ENCODE peak calls at places on chromosomes 12 and 14, in eight cellular contexts. E is ovary; N is CD8-positive, alpha-beta T cell; D is body of pancreas; Z is fibroblast of lung; L is A549; F is cardiac muscle cell; V is HepG2. A is an unnamed sample.
A peak's percentile ranks its signal among the peaks of the same experiment; 100 is the strongest.

GRCh38 chr14:70073924-70074566 is 114.7 kb downstream of the SLC8A3 start:
- DNase-seq in Z (peak; percentile 70), N (no peak), E (no peak), F (peak; percentile 79), L (peak; percentile 85), D (peak; percentile 79), V (peak; percentile 87), A (no peak)

GRCh38 chr14:65866422-65866821 is 453.9 kb downstream of the FUT8 start:
- DNase-seq in V (no peak), Z (no peak), E (no peak), D (no peak), L (no peak), N (no peak), F (no peak), A (no peak)

GRCh38 chr12:1494856-1495255 is 99.5 kb downstream of the FBXL14 start:
- DNase-seq in E (no peak), N (no peak), L (no peak), V (no peak), D (no peak), F (no peak), Z (no peak), A (no peak)

GRCh38 chr12:47900480-47901129 is 4.2 kb downstream of the VDR start:
- DNase-seq in D (peak; percentile 56), N (no peak), Z (no peak), F (no peak), V (peak; percentile 86), L (no peak), E (no peak), A (no peak)

GRCh38 chr12:81245458-81245857 is 167.6 kb downstream of the ACSS3 start:
- DNase-seq in Z (no peak), E (no peak), N (no peak), F (no peak), D (no peak), V (no peak), L (no peak), A (no peak)

GRCh38 chr14:98290596-98290995 is 981.4 kb downstream of the BCL11B start:
- DNase-seq in D (no peak), F (no peak), L (no peak), V (no peak), Z (no peak), N (no peak), E (no peak), A (no peak)

GRCh38 chr12:130707571-130707891 is 8.6 kb downstream of the RIMBP2 start:
- DNase-seq in L (no peak), Z (no peak), N (no peak), D (no peak), F (no peak), E (no peak), V (no peak), A (no peak)

GRCh38 chr14:64444984-64445845 is 20.1 kb upstream of the AKAP5 start:
- DNase-seq in V (no peak), L (no peak), N (no peak), D (no peak), E (peak; percentile 35), F (no peak), Z (peak; percentile 58), A (no peak)

GRCh38 chr14:84399296-84399910 is 1130.5 kb upstream of the FLRT2 start:
- DNase-seq in E (no peak), N (no peak), F (no peak), V (no peak), D (no peak), L (no peak), Z (no peak), A (no peak)

GRCh38 chr14:53368714-53369191 is 215.6 kb upstream of the DDHD1 start:
- DNase-seq in E (no peak), L (peak; percentile 5), F (no peak), Z (peak; percentile 93), D (no peak), V (no peak), N (no peak), A (no peak)

GRCh38 chr14:53365516-53366130 is 212.5 kb upstream of the DDHD1 start:
- DNase-seq in F (no peak), D (no peak), V (no peak), Z (peak; percentile 88), N (no peak), E (no peak), L (no peak), A (no peak)

DNA sequence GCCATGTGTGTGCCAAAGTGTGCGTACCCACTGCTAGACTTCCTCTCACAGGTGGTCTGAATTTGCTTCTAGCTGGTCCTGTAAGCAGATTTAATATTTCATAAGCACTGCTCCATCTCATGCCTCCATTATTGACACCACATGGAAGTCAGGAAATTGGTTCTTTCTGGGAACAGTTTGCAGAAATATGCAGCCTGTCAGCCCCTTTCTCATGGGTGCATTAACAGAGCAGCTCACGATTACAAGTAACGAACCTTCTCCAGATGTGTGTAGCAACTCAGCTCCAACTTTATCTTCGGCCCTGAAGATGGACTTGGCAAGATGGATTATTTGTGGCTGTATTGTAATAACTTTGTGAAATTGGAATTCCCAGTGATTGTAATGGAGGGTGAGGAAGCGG is 214.5 kb upstream of the DDHD1 start:
- DNase-seq in F (no peak), V (no peak), N (no peak), E (no peak), D (no peak), Z (peak; percentile 85), L (no peak), A (no peak)
- H3K27ac ChIP-seq in F (no peak overlapping the region), V (no peak overlapping the region), N (no peak overlapping the region), E (no peak overlapping the region), D (no peak overlapping the region), Z (peak overlapping the region; percentile 57), L (no peak overlapping the region), A (no peak overlapping the region)

GRCh38 chr14:52055215-52055614 is 13.6 kb downstream of the NID2 start:
- DNase-seq in D (no peak), Z (peak; percentile 64), F (no peak), E (no peak), N (no peak), L (no peak), V (no peak), A (no peak)

GRCh38 chr14:52059614-52060013 is 9.2 kb downstream of the NID2 start:
- DNase-seq in F (no peak), N (no peak), V (no peak), D (no peak), Z (no peak), E (no peak), L (no peak), A (no peak)

GRCh38 chr14:52061380-52061779 is 7.5 kb downstream of the NID2 start:
- DNase-seq in N (no peak), L (no peak), F (peak; percentile 73), Z (peak; percentile 51), V (no peak), D (no peak), E (no peak), A (no peak)

GRCh38 chr14:52060080-52060479 is 8.8 kb downstream of the NID2 start:
- DNase-seq in N (no peak), Z (peak; percentile 73), V (no peak), F (no peak), L (no peak), D (peak; percentile 40), E (no peak), A (no peak)

DNA sequence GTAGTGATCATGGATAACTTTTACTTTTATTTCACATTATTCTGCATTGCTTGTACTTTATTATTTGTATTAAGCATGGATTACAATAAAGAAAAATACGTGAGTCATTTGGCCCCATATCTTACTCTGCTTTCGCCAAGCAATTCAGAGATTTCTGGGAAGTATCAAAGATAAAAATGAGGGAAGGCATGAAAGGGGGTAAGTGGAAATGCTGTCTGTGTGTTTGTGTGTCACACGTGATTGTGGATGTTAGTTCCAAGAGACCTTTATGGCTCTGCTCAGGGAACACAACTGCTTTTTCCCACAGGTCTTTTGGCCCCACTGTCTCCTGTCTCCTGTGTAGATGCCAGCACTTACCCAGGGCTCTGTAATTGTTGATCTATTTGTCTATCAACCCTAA is 10.5 kb downstream of the NID2 start:
- DNase-seq in F (no peak), D (no peak), E (no peak), N (no peak), Z (no peak), V (no peak), L (no peak), A (no peak)
- H3K4me1 ChIP-seq in F (peaks cover 44% of the 10 kb centered on the region), D (peaks cover 25% of the 10 kb centered on the region), E (peaks cover 30% of the 10 kb centered on the region), N (no peaks in the 10 kb centered on the region), Z (peaks cover 39% of the 10 kb centered on the region), V (no peaks in the 10 kb centered on the region), L (no peaks in the 10 kb centered on the region), A (peaks cover 50% of the 10 kb centered on the region)

GRCh38 chr14:85527006-85527405 is 2.9 kb upstream of the FLRT2 start:
- DNase-seq in N (no peak), V (no peak), F (no peak), L (no peak), D (no peak), E (no peak), Z (peak; percentile 23), A (no peak)
- TF ChIP-seq CTCF in N (no peak), V (no peak), F (no peak), L (no peak), D (no peak), E (no peak), Z (no peak), A (no peak)

DNA sequence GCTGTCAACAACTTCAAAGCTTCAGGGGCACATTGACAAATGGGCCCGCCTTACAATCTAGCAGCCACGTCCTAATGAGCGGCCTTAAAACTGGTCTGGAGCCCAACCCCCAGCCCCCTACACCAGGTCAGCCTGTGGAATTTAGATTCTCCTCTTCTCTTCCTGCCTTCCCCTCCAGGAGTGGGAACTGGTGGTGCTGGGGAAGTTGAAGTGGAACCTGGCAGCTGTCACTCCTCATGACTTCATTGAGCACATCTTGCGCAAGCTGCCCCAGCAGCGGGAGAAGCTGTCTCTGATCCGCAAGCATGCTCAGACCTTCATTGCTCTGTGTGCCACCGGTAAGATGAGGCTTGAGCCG is 5.0 kb downstream of the CCND2 start:
- DNase-seq in V (no peak), E (no peak), D (no peak), Z (peak; percentile 41), L (no peak), N (no peak), F (peak; percentile 64), A (no peak)
- H3K27ac ChIP-seq in V (no peak overlapping the region), E (no peak overlapping the region), D (no peak overlapping the region), Z (no peak overlapping the region), L (no peak overlapping the region), N (no peak overlapping the region), F (peak overlapping the region; percentile 46), A (no peak overlapping the region)

DNA sequence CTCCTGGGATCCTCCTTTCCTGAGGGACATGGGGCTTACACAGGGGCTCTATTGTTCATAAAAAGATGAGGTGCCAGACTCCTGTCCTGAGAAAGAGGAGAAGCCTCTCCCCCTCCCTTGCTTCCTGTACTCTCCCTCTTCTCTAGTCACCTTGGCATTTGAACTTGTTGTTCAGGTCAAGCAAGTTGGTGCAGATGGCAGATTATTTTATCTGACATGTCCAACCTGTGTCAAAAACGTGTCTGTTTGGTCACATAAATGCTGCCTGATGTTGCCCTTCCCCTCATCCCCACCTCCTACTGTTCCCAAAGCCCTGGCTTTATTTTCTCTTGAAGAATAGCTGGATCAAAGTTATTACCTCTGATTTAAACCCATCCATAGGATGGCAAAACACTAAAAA is 154.8 kb downstream of the TMX1 start:
- DNase-seq in D (no peak), V (no peak), N (no peak), Z (no peak), E (no peak), L (no peak), F (no peak), A (no peak)
- H3K4me1 ChIP-seq in D (peaks cover 28% of the 10 kb centered on the region), V (peaks cover 14% of the 10 kb centered on the region), N (no peaks in the 10 kb centered on the region), Z (peaks cover 27% of the 10 kb centered on the region), E (peaks cover 11% of the 10 kb centered on the region), L (peaks cover 53% of the 10 kb centered on the region), F (no peaks in the 10 kb centered on the region), A (peaks cover 7% of the 10 kb centered on the region)

GRCh38 chr12:114703060-114703493 is 19.1 kb upstream of the TBX3 start:
- DNase-seq in N (no peak), D (no peak), F (no peak), E (no peak), V (peak; percentile 46), Z (no peak), L (no peak), A (no peak)
- TF ChIP-seq CTCF in N (no peak), D (no peak), F (no peak), E (no peak), V (no peak), Z (no peak), L (no peak), A (no peak)